ENCODE peak calls at places on chromosomes 5 and 9, in six cellular contexts. One of them, this sample, is unnamed.

GRCh38 chr9:36485647-36486453 is 85.8 kb upstream of the RNF38 start:
- DNase-seq in aorta: no peak
- DNase-seq in uterus: peak
- DNase-seq in AG04450: no peak
- DNase-seq in mesenchymal stem cell: no peak
- DNase-seq in GM23248: peak
- DNase-seq in this sample: peak

GRCh38 chr9:35079041-35079425 is 709 bp downstream of the FANCG start:
- DNase-seq in AG04450: no peak
- DNase-seq in mesenchymal stem cell: no peak
- DNase-seq in uterus: no peak
- DNase-seq in GM23248: peak
- DNase-seq in aorta: no peak
- DNase-seq in this sample: no peak

GRCh38 chr9:134065720-134066419 is 2.0 kb downstream of the BRD3 start:
- DNase-seq in AG04450: no peak
- DNase-seq in mesenchymal stem cell: peak
- DNase-seq in GM23248: peak
- DNase-seq in aorta: peak
- DNase-seq in uterus: no peak
- DNase-seq in this sample: peak

GRCh38 chr5:65326912-65327311 is 154.8 kb downstream of the ADAMTS6 start:
- DNase-seq in AG04450: peak
- DNase-seq in uterus: no peak
- DNase-seq in GM23248: peak
- DNase-seq in aorta: no peak
- DNase-seq in mesenchymal stem cell: peak
- DNase-seq in this sample: no peak

GRCh38 chr5:133977161-133977787 is 8.8 kb upstream of the C5orf15 start:
- DNase-seq in aorta: no peak
- DNase-seq in uterus: no peak
- DNase-seq in AG04450: no peak
- DNase-seq in mesenchymal stem cell: peak
- DNase-seq in GM23248: no peak
- DNase-seq in this sample: no peak

GRCh38 chr5:42542106-42542505 is 118.9 kb downstream of the GHR start:
- DNase-seq in aorta: no peak
- DNase-seq in uterus: no peak
- DNase-seq in GM23248: no peak
- DNase-seq in mesenchymal stem cell: no peak
- DNase-seq in AG04450: no peak
- DNase-seq in this sample: no peak

GRCh38 chr9:79382044-79382443 is 189.7 kb upstream of the TLE4 start:
- DNase-seq in uterus: no peak
- DNase-seq in AG04450: no peak
- DNase-seq in mesenchymal stem cell: no peak
- DNase-seq in aorta: no peak
- DNase-seq in GM23248: no peak
- DNase-seq in this sample: no peak

GRCh38 chr9:117286245-117286644 is 128.6 kb downstream of the ASTN2 start:
- DNase-seq in mesenchymal stem cell: no peak
- DNase-seq in AG04450: no peak
- DNase-seq in uterus: no peak
- DNase-seq in aorta: no peak
- DNase-seq in GM23248: no peak
- DNase-seq in this sample: no peak

GRCh38 chr5:65722575-65723424 is 795 bp downstream of the NLN start:
- DNase-seq in AG04450: no peak
- DNase-seq in uterus: peak
- DNase-seq in aorta: peak
- DNase-seq in GM23248: peak
- DNase-seq in mesenchymal stem cell: peak
- DNase-seq in this sample: peak

GRCh38 chr9:15306757-15307522 is at the start of gene TTC39B:
- DNase-seq in aorta: peak
- DNase-seq in uterus: peak
- DNase-seq in AG04450: peak
- DNase-seq in GM23248: peak
- DNase-seq in mesenchymal stem cell: peak
- DNase-seq in this sample: peak

GRCh38 chr5:55234171-55234700 is 828 bp upstream of the CCNO start:
- DNase-seq in GM23248: peak
- DNase-seq in AG04450: no peak
- DNase-seq in uterus: no peak
- DNase-seq in aorta: peak
- DNase-seq in mesenchymal stem cell: peak
- DNase-seq in this sample: peak

GRCh38 chr5:148090200-148090599 is 26.4 kb downstream of the SPINK5 start:
- DNase-seq in aorta: no peak
- DNase-seq in mesenchymal stem cell: no peak
- DNase-seq in GM23248: no peak
- DNase-seq in AG04450: no peak
- DNase-seq in uterus: no peak
- DNase-seq in this sample: no peak

GRCh38 chr5:148090780-148091221 is 27.0 kb downstream of the SPINK5 start:
- DNase-seq in aorta: no peak
- DNase-seq in mesenchymal stem cell: peak
- DNase-seq in GM23248: no peak
- DNase-seq in AG04450: no peak
- DNase-seq in uterus: no peak
- DNase-seq in this sample: peak

GRCh38 chr5:148084269-148084668 is 20.5 kb downstream of the SPINK5 start:
- DNase-seq in AG04450: no peak
- DNase-seq in aorta: no peak
- DNase-seq in mesenchymal stem cell: no peak
- DNase-seq in GM23248: no peak
- DNase-seq in uterus: no peak
- DNase-seq in this sample: no peak

GRCh38 chr5:148083203-148083602 is 19.4 kb downstream of the SPINK5 start:
- DNase-seq in mesenchymal stem cell: no peak
- DNase-seq in AG04450: no peak
- DNase-seq in GM23248: no peak
- DNase-seq in aorta: no peak
- DNase-seq in uterus: no peak
- DNase-seq in this sample: no peak

GRCh38 chr5:148085934-148086333 is 22.2 kb downstream of the SPINK5 start:
- DNase-seq in GM23248: peak
- DNase-seq in mesenchymal stem cell: no peak
- DNase-seq in AG04450: no peak
- DNase-seq in aorta: no peak
- DNase-seq in uterus: no peak
- DNase-seq in this sample: no peak
- H3K27ac ChIP-seq in GM23248: no peak
- H3K27ac ChIP-seq in mesenchymal stem cell: no peak
- H3K27ac ChIP-seq in AG04450: no peak
- H3K27ac ChIP-seq in aorta: no peak
- H3K27ac ChIP-seq in uterus: no peak
- H3K27ac ChIP-seq in this sample: no peak

GRCh38 chr9:115520626-115521025 is 402.7 kb upstream of the TNC start:
- DNase-seq in uterus: no peak
- DNase-seq in aorta: no peak
- DNase-seq in mesenchymal stem cell: no peak
- DNase-seq in AG04450: no peak
- DNase-seq in GM23248: no peak
- DNase-seq in this sample: no peak
- H3K27ac ChIP-seq in uterus: no peak
- H3K27ac ChIP-seq in aorta: no peak
- H3K27ac ChIP-seq in mesenchymal stem cell: no peak
- H3K27ac ChIP-seq in AG04450: no peak
- H3K27ac ChIP-seq in GM23248: no peak
- H3K27ac ChIP-seq in this sample: no peak

DNA sequence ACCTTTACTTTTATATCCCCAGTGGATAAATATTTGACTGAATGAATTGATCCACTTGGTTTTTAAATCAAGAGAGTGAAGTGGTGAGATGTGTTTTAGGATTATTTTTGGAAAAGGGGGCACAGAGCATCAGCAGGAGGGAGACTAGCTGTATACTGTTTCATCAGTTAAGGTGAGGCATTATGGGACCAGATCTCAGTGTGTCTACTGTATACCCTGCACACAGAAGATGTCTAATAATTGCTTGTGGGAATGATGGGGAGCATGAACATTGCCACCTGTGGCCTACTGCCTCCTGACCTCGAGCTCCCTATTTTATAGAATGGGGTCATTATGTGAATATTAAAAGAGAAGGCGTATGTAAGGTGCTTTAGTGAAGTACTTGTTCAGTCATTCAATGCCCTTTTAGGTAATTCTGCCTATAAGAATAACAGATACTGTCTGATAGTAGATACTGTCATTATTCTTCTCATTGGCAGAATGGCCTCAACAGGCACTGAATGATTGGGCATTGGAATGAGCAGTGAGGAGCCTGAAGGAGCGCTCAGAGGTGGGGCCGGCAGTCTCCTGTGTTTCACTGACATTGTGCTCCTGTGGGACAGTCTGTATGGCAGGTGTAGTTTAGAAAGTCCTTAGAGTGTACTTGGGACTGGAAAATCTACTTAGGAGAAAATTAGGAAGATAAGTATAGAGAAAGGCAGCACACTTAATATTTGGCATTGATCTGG is 47.4 kb upstream of the FAM120AOS start:
- DNase-seq in uterus: no peak
- DNase-seq in mesenchymal stem cell: no peak
- DNase-seq in GM23248: no peak
- DNase-seq in AG04450: no peak
- DNase-seq in aorta: no peak
- DNase-seq in this sample: no peak
- H3K27ac ChIP-seq in uterus: peak
- H3K27ac ChIP-seq in mesenchymal stem cell: no peak
- H3K27ac ChIP-seq in GM23248: peak
- H3K27ac ChIP-seq in AG04450: no peak
- H3K27ac ChIP-seq in aorta: peak
- H3K27ac ChIP-seq in this sample: peak

GRCh38 chr5:141382469-141383294 is at the start of gene PCDHGA7:
- DNase-seq in uterus: no peak
- DNase-seq in aorta: no peak
- DNase-seq in mesenchymal stem cell: no peak
- DNase-seq in GM23248: no peak
- DNase-seq in AG04450: no peak
- DNase-seq in this sample: peak

GRCh38 chr5:141388661-141389060 is 1.2 kb downstream of the PCDHGB4 start:
- DNase-seq in uterus: no peak
- DNase-seq in AG04450: no peak
- DNase-seq in mesenchymal stem cell: no peak
- DNase-seq in aorta: no peak
- DNase-seq in GM23248: no peak
- DNase-seq in this sample: no peak

GRCh38 chr5:141384471-141385267 is 2.1 kb downstream of the PCDHGA7 start:
- DNase-seq in aorta: no peak
- DNase-seq in GM23248: no peak
- DNase-seq in mesenchymal stem cell: no peak
- DNase-seq in AG04450: no peak
- DNase-seq in uterus: no peak
- DNase-seq in this sample: no peak

GRCh38 chr5:141383345-141383744 is 803 bp downstream of the PCDHGA7 start:
- DNase-seq in uterus: no peak
- DNase-seq in mesenchymal stem cell: no peak
- DNase-seq in GM23248: no peak
- DNase-seq in AG04450: no peak
- DNase-seq in aorta: no peak
- DNase-seq in this sample: no peak
- H3K27ac ChIP-seq in uterus: no peak
- H3K27ac ChIP-seq in mesenchymal stem cell: no peak
- H3K27ac ChIP-seq in GM23248: no peak
- H3K27ac ChIP-seq in AG04450: no peak
- H3K27ac ChIP-seq in aorta: no peak
- H3K27ac ChIP-seq in this sample: no peak

GRCh38 chr9:72459308-72459707 is 62.1 kb upstream of the TMC1 start:
- DNase-seq in mesenchymal stem cell: no peak
- DNase-seq in aorta: no peak
- DNase-seq in AG04450: no peak
- DNase-seq in GM23248: no peak
- DNase-seq in uterus: no peak
- DNase-seq in this sample: no peak
- H3K27ac ChIP-seq in mesenchymal stem cell: no peak
- H3K27ac ChIP-seq in aorta: no peak
- H3K27ac ChIP-seq in AG04450: no peak
- H3K27ac ChIP-seq in GM23248: no peak
- H3K27ac ChIP-seq in uterus: no peak
- H3K27ac ChIP-seq in this sample: no peak

GRCh38 chr5:6432206-6432605 is 16.5 kb upstream of the UBE2QL1 start:
- DNase-seq in GM23248: no peak
- DNase-seq in mesenchymal stem cell: no peak
- DNase-seq in aorta: no peak
- DNase-seq in uterus: no peak
- DNase-seq in AG04450: no peak
- DNase-seq in this sample: no peak
- H3K27ac ChIP-seq in GM23248: no peak
- H3K27ac ChIP-seq in mesenchymal stem cell: no peak
- H3K27ac ChIP-seq in aorta: no peak
- H3K27ac ChIP-seq in uterus: no peak
- H3K27ac ChIP-seq in AG04450: no peak
- H3K27ac ChIP-seq in this sample: no peak

GRCh38 chr9:137461316-137461662 is 2.2 kb upstream of the NSMF start:
- DNase-seq in GM23248: no peak
- DNase-seq in uterus: peak
- DNase-seq in AG04450: no peak
- DNase-seq in aorta: peak
- DNase-seq in mesenchymal stem cell: no peak
- DNase-seq in this sample: no peak

GRCh38 chr9:137463194-137463930 is 4.2 kb upstream of the NSMF start:
- DNase-seq in GM23248: no peak
- DNase-seq in AG04450: no peak
- DNase-seq in mesenchymal stem cell: no peak
- DNase-seq in uterus: no peak
- DNase-seq in aorta: peak
- DNase-seq in this sample: no peak

GRCh38 chr9:137463931-137464290 is 4.8 kb upstream of the NSMF start:
- DNase-seq in AG04450: no peak
- DNase-seq in mesenchymal stem cell: no peak
- DNase-seq in aorta: peak
- DNase-seq in uterus: no peak
- DNase-seq in GM23248: no peak
- DNase-seq in this sample: no peak

GRCh38 chr9:137461663-137462395 is 2.7 kb upstream of the NSMF start:
- DNase-seq in AG04450: no peak
- DNase-seq in uterus: peak
- DNase-seq in GM23248: no peak
- DNase-seq in mesenchymal stem cell: peak
- DNase-seq in aorta: peak
- DNase-seq in this sample: peak

DNA sequence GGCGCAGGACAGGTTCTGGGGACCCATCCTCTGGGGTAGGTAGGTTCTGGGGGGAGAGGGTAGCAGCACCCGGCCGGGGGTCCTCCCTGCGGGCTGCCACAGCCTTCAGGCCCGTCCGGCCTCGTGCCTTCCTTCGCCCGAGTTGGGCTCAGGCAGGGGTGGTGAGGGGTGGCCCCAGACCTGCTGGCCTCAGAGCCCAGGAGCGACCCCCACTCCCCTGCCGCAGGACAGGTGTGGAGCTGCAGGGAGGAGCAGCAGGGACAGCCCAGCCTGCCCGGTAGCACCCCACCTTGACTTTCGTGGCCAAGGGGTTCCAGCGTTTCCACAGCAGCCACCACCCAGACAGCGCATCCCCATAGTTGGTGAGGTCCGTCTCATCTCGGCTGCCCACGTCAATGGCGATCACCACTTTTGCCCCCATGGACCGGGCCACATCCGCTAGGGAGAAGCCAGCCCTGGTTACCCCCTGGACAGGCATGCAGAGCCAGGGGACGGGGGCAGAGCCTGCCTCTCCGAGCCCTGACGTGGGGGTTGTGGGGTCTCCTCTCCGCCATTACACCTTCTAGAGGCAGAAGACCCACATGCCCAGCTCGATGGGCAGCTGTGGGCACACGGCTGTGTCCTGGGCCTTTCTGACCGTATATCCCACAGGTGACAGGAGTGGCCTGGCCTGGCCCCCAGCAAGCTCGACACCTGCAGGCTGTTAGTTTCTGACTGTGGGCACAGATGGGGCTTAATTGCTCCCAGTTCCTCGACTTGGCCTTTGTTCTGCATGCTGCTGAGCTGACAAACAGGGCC is 3.5 kb upstream of the NSMF start:
- DNase-seq in mesenchymal stem cell: no peak
- DNase-seq in aorta: peak
- DNase-seq in AG04450: no peak
- DNase-seq in GM23248: no peak
- DNase-seq in uterus: no peak
- DNase-seq in this sample: no peak
- H3K27ac ChIP-seq in mesenchymal stem cell: no peak
- H3K27ac ChIP-seq in aorta: no peak
- H3K27ac ChIP-seq in AG04450: no peak
- H3K27ac ChIP-seq in GM23248: no peak
- H3K27ac ChIP-seq in uterus: no peak
- H3K27ac ChIP-seq in this sample: no peak

This sample was measured in RWPE1.